ENCODE peak calls at places on chromosomes 12 and 14, in eight cellular contexts. O is RWPE2, E is LHCN-M2, G is left lobe of liver, D is HTR-8/SVneo, P is NCI-H774, S is amygdala, C is hepatocyte. H is an unnamed sample.
A peak's percentile ranks its signal among the peaks of the same experiment; 100 is the strongest.

GRCh38 chr12:61781021-61781581 is 479.1 kb upstream of the USP15 start:
- DNase-seq in O (no peak), E (no peak), G (no peak), D (no peak), P (no peak), S (no peak), C (no peak), H (no peak)

GRCh38 chr14:66495214-66496098 is 9.3 kb downstream of the CCDC196 start:
- DNase-seq in O (no peak), E (peak; percentile 53), G (peak; percentile 52), D (peak; percentile 87), P (peak; percentile 40), S (no peak), C (peak; percentile 70), H (peak; percentile 13)

GRCh38 chr12:84694111-84694510 is 218.5 kb downstream of the SLC6A15 start:
- DNase-seq in O (no peak), E (peak; percentile 23), G (no peak), D (no peak), P (peak; percentile 41), S (no peak), C (no peak), H (peak; percentile 70)

GRCh38 chr12:69685810-69686209 is 13.3 kb downstream of the BEST3 start:
- DNase-seq in O (no peak), E (peak; percentile 98), G (no peak), D (no peak), P (no peak), S (no peak), C (no peak), H (no peak)

GRCh38 chr14:104887623-104888488 is 22.8 kb downstream of the CEP170B start:
- DNase-seq in O (peak; percentile 77), E (no peak), G (no peak), D (no peak), P (no peak), S (no peak), C (no peak), H (no peak)

GRCh38 chr12:100827901-100828520 is 33.4 kb downstream of the ANO4 start:
- DNase-seq in O (no peak), E (peak; percentile 26), G (no peak), D (no peak), P (peak; percentile 45), S (no peak), C (peak; percentile 49), H (peak; percentile 72)

GRCh38 chr12:108728820-108729611 is 2.3 kb downstream of the CORO1C start:
- DNase-seq in O (no peak), E (no peak), G (no peak), D (no peak), P (no peak), S (no peak), C (no peak), H (no peak)

GRCh38 chr12:87679262-87679661 is 349.9 kb downstream of the C12orf50 start:
- DNase-seq in O (no peak), E (no peak), G (no peak), D (no peak), P (no peak), S (no peak), C (no peak), H (no peak)

GRCh38 chr12:57834086-57834876 is 12.2 kb downstream of the CTDSP2 start:
- DNase-seq in O (no peak), E (no peak), G (no peak), D (no peak), P (no peak), S (no peak), C (no peak), H (peak; percentile 52)

GRCh38 chr12:53886996-53887395 is 51.6 kb upstream of the HOXC13 start:
- DNase-seq in O (no peak), E (no peak), G (no peak), D (no peak), P (no peak), S (no peak), C (no peak), H (no peak)

GRCh38 chr12:52182898-52183543 is 8.8 kb downstream of the KRT80 start:
- DNase-seq in O (no peak), E (peak; percentile 70), G (no peak), D (no peak), P (peak; percentile 11), S (no peak), C (no peak), H (peak; percentile 34)

GRCh38 chr14:67764496-67764895 is 51.9 kb downstream of the ZFYVE26 start:
- DNase-seq in O (no peak), E (no peak), G (no peak), D (no peak), P (no peak), S (no peak), C (peak; percentile 41), H (no peak)

GRCh38 chr12:6852651-6853354 is 853 bp downstream of the USP5 start:
- DNase-seq in O (no peak), E (peak; percentile 74), G (no peak), D (peak; percentile 58), P (peak; percentile 32), S (peak; percentile 47), C (peak; percentile 80), H (peak; percentile 68)

GRCh38 chr12:76784600-76785051 is 20.7 kb downstream of the ZDHHC17 start:
- DNase-seq in O (no peak), E (peak; percentile 38), G (no peak), D (no peak), P (no peak), S (no peak), C (no peak), H (no peak)

GRCh38 chr12:108308432-108308831 is 30.7 kb downstream of the CMKLR1 start:
- DNase-seq in O (no peak), E (peak; percentile 56), G (no peak), D (no peak), P (no peak), S (no peak), C (no peak), H (no peak)

GRCh38 chr12:124698211-124698997 is 131.0 kb upstream of the NCOR2 start:
- DNase-seq in O (no peak), E (no peak), G (no peak), D (no peak), P (no peak), S (no peak), C (no peak), H (no peak)

GRCh38 chr14:24136684-24137528 is 912 bp downstream of the PSME1 start:
- DNase-seq in O (no peak), E (no peak), G (no peak), D (no peak), P (no peak), S (no peak), C (no peak), H (no peak)

GRCh38 chr14:29749327-29749726 is 178.3 kb downstream of the PRKD1 start:
- DNase-seq in O (no peak), E (peak; percentile 88), G (no peak), D (no peak), P (no peak), S (no peak), C (no peak), H (peak; percentile 44)

GRCh38 chr14:104442611-104443390 is 136.8 kb upstream of the C14orf180 start:
- DNase-seq in O (no peak), E (no peak), G (peak; percentile 32), D (no peak), P (no peak), S (no peak), C (no peak), H (no peak)

GRCh38 chr14:101065696-101066694 is 162.5 kb upstream of the RTL1 start:
- DNase-seq in O (peak; percentile 59), E (no peak), G (no peak), D (no peak), P (no peak), S (no peak), C (no peak), H (no peak)

GRCh38 chr12:116896525-116896924 is 14.2 kb upstream of the FBXW8 start:
- DNase-seq in O (no peak), E (no peak), G (no peak), D (no peak), P (no peak), S (no peak), C (no peak), H (no peak)

GRCh38 chr12:3004655-3005565 is 45.7 kb downstream of the TEAD4 start:
- DNase-seq in O (peak; percentile 21), E (peak; percentile 67), G (no peak), D (no peak), P (no peak), S (no peak), C (no peak), H (no peak)

GRCh38 chr12:94427520-94428381 is 31.9 kb downstream of the CEP83 start:
- DNase-seq in O (no peak), E (peak; percentile 79), G (no peak), D (no peak), P (no peak), S (no peak), C (peak; percentile 21), H (no peak)

GRCh38 chr14:100898935-100899840 is 4.3 kb downstream of the RTL1 start:
- DNase-seq in O (peak; percentile 54), E (no peak), G (peak; percentile 44), D (no peak), P (no peak), S (no peak), C (peak; percentile 13), H (no peak)

GRCh38 chr14:68938515-68939423 is 40.3 kb downstream of the ACTN1 start:
- DNase-seq in O (no peak), E (no peak), G (peak; percentile 89), D (no peak), P (no peak), S (no peak), C (peak; percentile 63), H (no peak)

GRCh38 chr14:104085032-104085888 is at the start of gene ASPG:
- DNase-seq in O (peak; percentile 72), E (no peak), G (peak; percentile 91), D (no peak), P (no peak), S (no peak), C (peak; percentile 72), H (no peak)

GRCh38 chr12:100926669-100927248 is 132.2 kb downstream of the ANO4 start:
- DNase-seq in O (no peak), E (peak; percentile 25), G (no peak), D (no peak), P (no peak), S (no peak), C (peak; percentile 68), H (peak; percentile 25)

GRCh38 chr14:71988954-71989353 is 56.7 kb downstream of the RGS6 start:
- DNase-seq in O (no peak), E (no peak), G (no peak), D (no peak), P (no peak), S (no peak), C (no peak), H (no peak)

GRCh38 chr14:100401031-100401692 is 78.0 kb downstream of the SLC25A47 start:
- DNase-seq in O (no peak), E (no peak), G (no peak), D (no peak), P (no peak), S (no peak), C (no peak), H (no peak)

GRCh38 chr14:22653012-22653621 is 9.0 kb upstream of the OR6J1 start:
- DNase-seq in O (no peak), E (peak; percentile 80), G (peak; percentile 64), D (peak; percentile 64), P (peak; percentile 23), S (no peak), C (peak; percentile 80), H (peak; percentile 61)

GRCh38 chr14:67515386-67516079 is 17.6 kb upstream of the PLEKHH1 start:
- DNase-seq in O (no peak), E (no peak), G (peak; percentile 49), D (no peak), P (no peak), S (no peak), C (no peak), H (peak; percentile 14)

GRCh38 chr12:107134558-107134957 is 41.2 kb upstream of the CRY1 start:
- DNase-seq in O (no peak), E (peak; percentile 12), G (no peak), D (no peak), P (no peak), S (no peak), C (peak; percentile 16), H (peak; percentile 37)

GRCh38 chr12:56487448-56488040 is 417 bp downstream of the GLS2 start:
- DNase-seq in O (no peak), E (no peak), G (peak; percentile 83), D (no peak), P (peak; percentile 71), S (no peak), C (peak; percentile 74), H (peak; percentile 69)

GRCh38 chr12:70049596-70050360 is 193.5 kb upstream of the CNOT2 start:
- DNase-seq in O (no peak), E (no peak), G (no peak), D (no peak), P (no peak), S (no peak), C (peak; percentile 57), H (no peak)

H was measured in NCI-H146.